ENCODE peak calls at places on chromosomes 4 and X, in four cellular contexts. E, L, P and O are unnamed samples.

GRCh38 chr4:123017636-123018390 is 95.4 kb upstream of the NUDT6 start:
- DNase-seq in E (no peak), L (no peak), P (no peak), O (no peak)

GRCh38 chr4:86497131-86497530 is 97.0 kb upstream of the PTPN13 start:
- DNase-seq in E (no peak), L (no peak), P (no peak), O (peak)

GRCh38 chr4:169229571-169230028 is 41.2 kb downstream of the SH3RF1 start:
- DNase-seq in E (no peak), L (no peak), P (peak), O (peak)

GRCh38 chr4:62912531-62912930 is 1496.7 kb downstream of the TECRL start:
- DNase-seq in E (no peak), L (no peak), P (no peak), O (no peak)

GRCh38 chr4:2938906-2939305 is 24.3 kb downstream of the NOP14 start:
- DNase-seq in E (no peak), L (no peak), P (no peak), O (no peak)

GRCh38 chr4:39614487-39615162 is 24.0 kb downstream of the SMIM14 start:
- DNase-seq in E (no peak), L (no peak), P (no peak), O (no peak)

GRCh38 chrX:154967603-154968002 is 54.9 kb downstream of the F8 start:
- DNase-seq in E (no peak), L (no peak), P (no peak), O (peak)

GRCh38 chr4:8230033-8230432 is 30.9 kb downstream of the SH3TC1 start:
- DNase-seq in E (no peak), L (no peak), P (no peak), O (no peak)

GRCh38 chr4:157270108-157270507 is 49.6 kb downstream of the GRIA2 start:
- DNase-seq in E (no peak), L (no peak), P (no peak), O (no peak)

GRCh38 chr4:100519205-100519604 is 1.4 kb upstream of the EMCN start:
- DNase-seq in E (no peak), L (no peak), P (no peak), O (no peak)

GRCh38 chr4:5971077-5971447 is 47.2 kb downstream of the C4orf50 start:
- DNase-seq in E (peak), L (no peak), P (no peak), O (no peak)

GRCh38 chrX:25049347-25049746 is 33.6 kb upstream of the ARX start:
- DNase-seq in E (no peak), L (no peak), P (no peak), O (no peak)

GRCh38 chr4:153555730-153556440 is 89.7 kb downstream of the TMEM131L start:
- DNase-seq in E (no peak), L (no peak), P (no peak), O (no peak)

GRCh38 chr4:63919636-63920365 is 489.4 kb downstream of the TECRL start:
- DNase-seq in E (no peak), L (no peak), P (peak), O (peak)

GRCh38 chr4:142567199-142567598 is 278.9 kb downstream of the INPP4B start:
- DNase-seq in E (peak), L (peak), P (peak), O (no peak)

GRCh38 chr4:70979445-70980008 is 13.9 kb upstream of the DCK start:
- DNase-seq in E (no peak), L (no peak), P (no peak), O (no peak)

GRCh38 chr4:1726146-1726934 is 5.0 kb downstream of the TACC3 start:
- DNase-seq in E (peak), L (peak), P (peak), O (peak)

GRCh38 chrX:104482757-104483156 is 83.2 kb upstream of the IL1RAPL2 start:
- DNase-seq in E (no peak), L (no peak), P (peak), O (peak)

GRCh38 chrX:107482046-107482445 is 32.6 kb downstream of the FRMPD3 start:
- DNase-seq in E (no peak), L (no peak), P (no peak), O (no peak)

GRCh38 chr4:113474017-113474416 is 287.5 kb downstream of the CAMK2D start:
- DNase-seq in E (no peak), L (no peak), P (no peak), O (peak)

DNA sequence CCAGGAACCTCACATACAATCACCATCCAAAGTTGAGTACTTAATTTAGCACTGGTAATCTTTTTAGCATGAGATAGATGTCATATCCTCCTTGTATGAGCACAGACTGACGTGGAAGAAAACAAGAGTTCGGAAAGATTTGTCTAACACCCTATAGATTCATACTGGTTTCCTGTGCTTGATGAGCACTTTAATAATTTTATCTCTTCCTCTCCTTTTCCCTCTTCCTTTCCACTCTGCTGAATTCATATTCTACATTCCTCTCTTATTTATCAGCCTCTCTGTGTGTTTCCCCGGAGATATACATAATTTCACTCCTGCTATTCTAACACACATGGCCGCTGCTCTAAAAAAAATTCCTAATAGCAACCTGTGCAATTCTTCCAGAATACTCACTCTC is 273.9 kb downstream of the AFF2 start:
- DNase-seq in E (no peak), L (no peak), P (no peak), O (no peak)
- H2AK5ac ChIP-seq in E (no peak), L (no peak), P (no peak), O (no peak)

GRCh38 chrX:136032370-136032769 is 47.1 kb downstream of the SLC9A6 start:
- DNase-seq in E (no peak), L (no peak), P (no peak), O (no peak)

GRCh38 chrX:136028383-136028984 is 43.2 kb downstream of the SLC9A6 start:
- DNase-seq in E (no peak), L (peak), P (peak), O (peak)

GRCh38 chrX:136034622-136035021 is 49.4 kb downstream of the SLC9A6 start:
- DNase-seq in E (no peak), L (no peak), P (no peak), O (no peak)

GRCh38 chrX:136030357-136031225 is 45.4 kb downstream of the SLC9A6 start:
- DNase-seq in E (no peak), L (no peak), P (no peak), O (no peak)

GRCh38 chrX:136031626-136032025 is 46.4 kb downstream of the SLC9A6 start:
- DNase-seq in E (no peak), L (no peak), P (no peak), O (no peak)
- H2AK5ac ChIP-seq in E (no peak), L (no peak), P (no peak), O (no peak)

DNA sequence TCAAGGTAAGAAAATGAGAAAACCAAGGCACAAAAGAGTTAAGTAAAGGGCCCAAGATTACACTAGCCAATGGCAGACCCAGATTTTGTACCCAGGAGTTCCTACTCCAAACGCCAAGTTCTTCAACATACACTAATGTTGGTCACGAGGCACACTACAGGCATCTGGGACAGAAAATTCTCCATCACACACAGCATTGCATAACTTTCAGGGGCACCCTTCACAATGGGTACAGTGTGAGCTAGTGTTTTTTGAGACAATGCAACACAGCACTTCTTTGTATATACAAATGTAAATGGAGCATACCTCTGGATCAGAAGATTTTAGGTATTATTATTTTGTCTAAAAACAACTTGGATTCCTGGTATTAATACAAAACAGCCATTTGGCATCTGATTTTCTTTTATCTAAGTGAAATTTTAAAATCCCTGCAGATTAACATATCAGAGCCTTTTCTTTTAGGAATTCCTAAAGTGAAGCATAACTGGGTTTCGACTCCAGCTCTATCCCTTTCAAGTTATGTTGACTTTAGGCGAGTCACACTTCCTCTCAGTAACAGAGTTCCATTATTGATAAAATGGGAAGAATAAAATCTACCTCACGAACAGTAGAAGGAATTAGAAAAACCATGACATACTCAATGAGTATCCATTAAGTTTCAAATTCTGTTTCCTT is 41.1 kb downstream of the ADGRA3 start:
- DNase-seq in E (no peak), L (no peak), P (peak), O (no peak)
- H2AK5ac ChIP-seq in E (no peak), L (no peak), P (no peak), O (no peak)

DNA sequence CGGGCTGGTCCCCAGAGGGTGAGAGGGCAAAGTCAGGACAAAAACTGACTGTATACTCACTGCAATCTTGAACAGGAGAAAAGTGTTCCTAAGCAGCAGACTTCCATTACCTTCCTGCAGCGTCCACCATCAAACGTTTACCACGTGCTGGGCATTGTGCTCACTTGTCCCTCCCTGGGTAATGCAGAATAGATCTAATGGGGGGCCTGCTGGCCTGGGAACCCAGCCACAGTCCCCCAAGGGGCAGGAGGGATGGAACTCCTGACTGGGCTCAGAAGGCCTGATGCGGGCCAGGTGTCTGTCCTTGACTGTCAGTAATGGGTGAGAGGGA is 37.6 kb upstream of the FAM156A start:
- DNase-seq in E (no peak), L (no peak), P (no peak), O (no peak)
- H2AK5ac ChIP-seq in E (no peak), L (no peak), P (no peak), O (peak)

GRCh38 chrX:147533426-147533825 is 378.3 kb upstream of the FMR1 start:
- DNase-seq in E (no peak), L (no peak), P (no peak), O (no peak)

DNA sequence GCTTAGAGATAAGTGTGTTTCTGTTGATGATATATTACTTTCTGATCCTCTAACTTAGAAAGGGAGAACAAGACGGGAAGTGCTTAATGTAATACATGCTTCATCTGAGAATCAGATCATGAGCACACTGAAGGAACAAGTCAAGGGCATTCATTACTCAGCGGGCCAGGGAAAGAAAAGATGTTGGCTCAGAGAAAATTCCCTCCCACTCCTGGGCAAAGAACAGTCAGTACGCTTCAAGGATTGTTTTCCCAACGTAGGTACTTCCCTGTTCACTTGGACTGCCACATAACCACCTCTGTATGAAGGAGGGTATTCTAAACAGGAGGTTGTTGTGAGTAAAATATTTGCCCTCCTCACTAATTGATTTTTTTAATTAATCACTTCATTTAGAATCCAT is 374.5 kb upstream of the FMR1 start:
- DNase-seq in E (no peak), L (no peak), P (no peak), O (no peak)
- H2AK5ac ChIP-seq in E (no peak), L (no peak), P (no peak), O (no peak)